ENCODE peak calls at places on chromosomes 16 and 17, in ten cellular contexts. A, M, H, G, J, S, P, Y, D and L are unnamed samples.

GRCh38 chr17:10775058-10775457 is 28.8 kb downstream of the TMEM238L start:
- DNase-seq in A (no peak), M (no peak), H (no peak), G (no peak), J (no peak), S (no peak), P (no peak), Y (no peak), D (peak), L (no peak)

GRCh38 chr17:80068301-80069160 is 32.1 kb downstream of the CCDC40 start:
- DNase-seq in A (peak), M (peak), H (peak), G (no peak), J (no peak), S (no peak), P (no peak), Y (no peak), D (no peak), L (peak)

GRCh38 chr17:42407289-42407836 is 15.7 kb downstream of the CAVIN1 start:
- DNase-seq in A (peak), M (peak), H (peak), G (no peak), J (no peak), S (peak), P (peak), Y (peak), D (peak), L (no peak)

GRCh38 chr16:68901910-68902309 is 58.6 kb downstream of the TANGO6 start:
- DNase-seq in A (peak), M (peak), H (no peak), G (no peak), J (peak), S (no peak), P (peak), Y (no peak), D (no peak), L (no peak)

GRCh38 chr16:78926723-78927200 is 673.8 kb downstream of the MAF start:
- DNase-seq in A (no peak), M (no peak), H (no peak), G (no peak), J (no peak), S (no peak), P (no peak), Y (no peak), D (no peak), L (no peak)

GRCh38 chr16:6274366-6274765 is 1058.3 kb upstream of the RBFOX1 start:
- DNase-seq in A (no peak), M (no peak), H (no peak), G (no peak), J (no peak), S (no peak), P (no peak), Y (no peak), D (no peak), L (no peak)

GRCh38 chr16:85028638-85029412 is 1.2 kb downstream of the KIAA0513 start:
- DNase-seq in A (peak), M (no peak), H (peak), G (no peak), J (no peak), S (no peak), P (no peak), Y (no peak), D (peak), L (no peak)

GRCh38 chr16:11259655-11260595 is 3.9 kb upstream of the SOCS1 start:
- DNase-seq in A (no peak), M (no peak), H (no peak), G (no peak), J (no peak), S (no peak), P (no peak), Y (no peak), D (no peak), L (no peak)

GRCh38 chr17:77420804-77421634 is 280.2 kb downstream of the SEC14L1 start:
- DNase-seq in A (peak), M (peak), H (peak), G (no peak), J (peak), S (no peak), P (peak), Y (no peak), D (peak), L (peak)

GRCh38 chr17:77794846-77795245 is 163.7 kb upstream of the TNRC6C start:
- DNase-seq in A (no peak), M (no peak), H (peak), G (no peak), J (no peak), S (no peak), P (no peak), Y (no peak), D (no peak), L (no peak)

GRCh38 chr16:2528161-2529060 is 2.8 kb downstream of the CEMP1 start:
- DNase-seq in A (no peak), M (no peak), H (no peak), G (no peak), J (no peak), S (no peak), P (no peak), Y (no peak), D (no peak), L (no peak)

GRCh38 chr17:72119963-72120877 is 600 bp upstream of the SOX9 start:
- DNase-seq in A (peak), M (peak), H (peak), G (no peak), J (no peak), S (no peak), P (no peak), Y (no peak), D (peak), L (no peak)

GRCh38 chr17:35185849-35186248 is 8.3 kb downstream of the SLC35G3 start:
- DNase-seq in A (no peak), M (no peak), H (no peak), G (no peak), J (no peak), S (no peak), P (no peak), Y (no peak), D (no peak), L (no peak)

GRCh38 chr17:67289174-67289876 is 44.3 kb upstream of the HELZ start:
- DNase-seq in A (peak), M (peak), H (peak), G (no peak), J (no peak), S (peak), P (no peak), Y (peak), D (peak), L (no peak)

GRCh38 chr16:1048442-1049112 is 24.0 kb upstream of the SSTR5 start:
- DNase-seq in A (peak), M (peak), H (peak), G (no peak), J (no peak), S (no peak), P (peak), Y (peak), D (peak), L (no peak)

GRCh38 chr17:75844530-75845057 is 390 bp upstream of the UNC13D start:
- DNase-seq in A (no peak), M (no peak), H (peak), G (no peak), J (no peak), S (no peak), P (peak), Y (no peak), D (peak), L (no peak)

GRCh38 chr17:16820161-16820877 is 130.3 kb downstream of the CCDC144A start:
- DNase-seq in A (no peak), M (no peak), H (peak), G (no peak), J (no peak), S (no peak), P (no peak), Y (no peak), D (peak), L (no peak)

DNA sequence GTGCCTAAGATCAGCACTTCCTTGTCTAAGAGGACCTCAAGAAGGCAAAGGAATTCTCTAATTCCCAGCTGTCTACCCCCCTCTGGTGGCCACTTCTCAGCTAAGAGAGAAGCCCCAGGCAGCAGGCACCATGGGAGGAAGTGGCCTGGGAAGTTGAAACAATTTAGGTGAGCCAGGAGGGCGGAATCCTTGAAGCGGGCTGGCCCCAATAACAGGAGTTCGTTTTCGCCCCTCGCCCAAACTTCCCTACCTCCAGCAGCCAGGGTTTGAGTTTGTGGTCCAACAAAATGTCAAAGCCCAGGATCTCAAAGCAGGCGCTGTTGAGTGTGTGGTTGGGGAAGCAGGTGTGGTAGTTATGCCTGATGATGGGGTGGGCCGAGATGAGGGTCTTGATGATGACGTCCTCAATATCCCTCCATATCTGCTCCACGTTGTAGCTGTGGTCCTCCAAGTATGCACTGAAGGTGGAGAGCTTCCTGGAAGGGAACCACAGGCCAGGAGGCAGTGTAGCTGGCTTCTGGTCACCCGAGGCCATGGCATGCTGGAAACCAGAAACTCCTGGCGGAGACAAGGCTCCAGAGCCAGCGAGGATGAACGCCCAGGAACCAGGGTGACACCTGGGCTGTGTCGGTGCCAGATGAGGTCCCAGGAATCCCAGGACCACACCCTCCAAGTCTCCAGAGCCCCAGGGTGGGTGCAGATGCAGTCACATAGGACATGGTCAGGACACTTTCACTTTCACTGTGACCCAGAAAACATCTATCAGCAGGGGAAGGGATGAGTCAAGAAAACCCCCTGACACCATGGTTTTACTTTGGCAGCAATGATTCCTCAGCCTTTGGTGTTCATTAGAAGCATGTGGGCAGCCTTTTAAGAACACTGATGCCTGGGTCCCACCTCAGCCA is 25.6 kb downstream of the TTLL6 start:
- DNase-seq in A (peak), M (peak), H (peak), G (peak), J (peak), S (peak), P (peak), Y (peak), D (peak), L (peak)
- TF ChIP-seq CTCF in A (peak), M (peak), H (peak), G (peak), J (peak), S (peak), P (peak), Y (peak), D (peak), L (peak)

DNA sequence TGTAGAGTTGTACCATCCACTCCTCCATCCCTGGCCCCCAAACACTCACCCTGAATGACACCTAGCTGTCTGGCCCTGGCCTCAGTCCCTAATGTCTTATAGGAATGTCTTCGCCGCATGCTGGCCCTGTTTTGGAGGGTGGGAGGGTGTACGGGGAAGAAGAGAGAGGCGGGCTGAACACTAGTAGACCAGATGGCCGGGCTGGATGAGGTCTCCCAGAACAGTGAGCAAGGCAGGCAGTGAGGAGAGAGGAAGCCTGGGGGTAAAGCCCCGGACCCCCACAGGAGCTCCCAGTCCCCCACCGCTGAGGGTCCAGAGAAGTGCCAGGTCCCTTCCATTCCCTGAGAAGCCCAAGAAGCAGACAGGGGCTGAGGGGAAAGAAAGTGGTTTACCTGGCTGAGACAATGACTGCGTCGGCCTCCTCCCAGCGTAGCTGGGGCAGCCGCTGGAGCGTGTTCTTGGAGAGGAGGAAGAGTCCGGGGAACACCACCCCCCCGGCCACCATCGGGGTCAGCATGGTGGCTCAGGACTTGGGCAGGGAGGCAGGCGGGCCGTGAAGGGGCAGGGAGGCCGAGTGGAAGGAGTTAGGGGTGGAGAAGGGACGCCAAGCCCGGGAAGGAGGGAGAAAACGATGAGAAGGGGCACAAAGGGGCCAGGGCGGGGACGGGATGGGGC is 923 bp downstream of the TLCD3B start:
- DNase-seq in A (no peak), M (no peak), H (no peak), G (no peak), J (no peak), S (no peak), P (no peak), Y (no peak), D (no peak), L (no peak)
- H3K4me3 ChIP-seq in A (no peak), M (no peak), H (no peak), G (no peak), J (no peak), S (no peak), P (no peak), Y (no peak), D (no peak), L (no peak)

DNA sequence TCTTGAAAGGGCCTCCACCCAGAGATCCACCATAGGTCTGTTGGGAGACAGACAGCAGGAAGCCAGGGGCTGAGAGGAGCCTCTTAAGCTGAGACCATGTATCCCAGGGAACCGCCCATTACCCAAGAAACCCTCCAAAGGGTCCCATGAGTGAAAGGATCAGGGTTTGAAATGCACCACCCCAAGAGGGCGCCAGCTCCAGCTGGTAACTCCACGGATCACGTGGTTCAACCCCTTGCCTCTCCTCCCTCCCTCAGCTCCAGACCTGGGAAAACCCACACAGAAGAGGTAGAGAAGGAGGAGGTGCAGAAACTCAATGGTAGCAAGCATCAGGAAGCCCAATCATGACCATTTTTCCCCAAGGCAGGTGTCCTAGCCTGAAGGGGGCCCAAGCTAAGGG is 148.7 kb downstream of the AIPL1 start:
- DNase-seq in A (no peak), M (no peak), H (no peak), G (no peak), J (no peak), S (no peak), P (peak), Y (no peak), D (no peak), L (no peak)
- TF ChIP-seq CTCF in A (no peak), M (no peak), H (no peak), G (peak), J (no peak), S (no peak), P (no peak), Y (no peak), D (no peak), L (no peak)

DNA sequence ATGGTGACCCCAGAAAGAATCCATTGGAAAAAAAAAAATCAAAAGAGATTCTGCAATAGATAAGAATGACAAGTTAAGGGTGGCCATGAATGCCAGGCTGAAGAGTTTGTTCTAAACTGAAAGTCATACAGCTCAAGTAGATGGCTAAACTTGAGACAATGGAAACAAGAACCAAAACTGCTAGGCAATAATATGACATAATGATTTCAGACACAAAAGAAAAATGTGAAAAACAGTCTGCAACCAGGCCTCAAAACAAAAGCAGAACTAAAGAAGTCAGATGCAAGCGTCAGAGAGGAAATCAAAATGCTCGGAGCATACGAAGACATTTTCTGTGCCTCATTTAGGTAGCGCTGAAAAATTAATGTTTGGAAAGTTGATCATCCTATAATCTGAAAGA is 54.4 kb upstream of the YPEL2 start:
- DNase-seq in A (no peak), M (no peak), H (no peak), G (no peak), J (no peak), S (no peak), P (no peak), Y (no peak), D (no peak), L (no peak)
- H3K4me3 ChIP-seq in A (no peak), M (no peak), H (no peak), G (no peak), J (no peak), S (no peak), P (no peak), Y (no peak), D (no peak), L (no peak)

GRCh38 chr17:37299257-37299985 is 76.4 kb upstream of the C17orf78 start:
- DNase-seq in A (peak), M (peak), H (no peak), G (no peak), J (no peak), S (no peak), P (no peak), Y (no peak), D (no peak), L (no peak)
- TF ChIP-seq CTCF in A (no peak), M (no peak), H (no peak), G (no peak), J (no peak), S (no peak), P (no peak), Y (no peak), D (no peak), L (no peak)

GRCh38 chr17:47732399-47733046 is 513 bp upstream of the TBX21 start:
- DNase-seq in A (no peak), M (no peak), H (no peak), G (no peak), J (no peak), S (no peak), P (no peak), Y (no peak), D (no peak), L (no peak)

GRCh38 chr17:47733414-47734288 is 615 bp downstream of the TBX21 start:
- DNase-seq in A (no peak), M (no peak), H (no peak), G (no peak), J (no peak), S (no peak), P (no peak), Y (no peak), D (no peak), L (no peak)

GRCh38 chr17:47731396-47731795 is 1.6 kb upstream of the TBX21 start:
- DNase-seq in A (no peak), M (no peak), H (no peak), G (no peak), J (no peak), S (no peak), P (no peak), Y (no peak), D (no peak), L (no peak)

GRCh38 chr17:47735139-47735464 is 2.1 kb downstream of the TBX21 start:
- DNase-seq in A (no peak), M (no peak), H (no peak), G (no peak), J (no peak), S (no peak), P (no peak), Y (no peak), D (no peak), L (no peak)

DNA sequence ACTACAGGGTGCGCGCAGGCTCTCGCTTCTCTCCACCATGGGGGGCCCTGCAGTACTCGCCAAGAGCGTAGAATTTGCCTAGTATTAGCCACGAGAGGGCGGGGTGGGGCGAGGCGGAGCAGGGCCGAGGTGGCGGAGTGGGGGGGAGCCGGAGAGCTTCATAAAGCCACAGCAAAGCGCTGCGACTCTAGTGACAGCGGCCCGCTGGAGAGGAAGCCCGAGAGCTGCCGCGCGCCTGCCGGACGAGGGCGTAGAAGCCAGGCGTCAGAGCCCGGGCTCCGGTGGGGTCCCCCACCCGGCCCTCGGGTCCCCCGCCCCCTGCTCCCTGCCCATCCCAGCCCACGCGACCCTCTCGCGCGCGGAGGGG is at the start of gene TBX21:
- DNase-seq in A (peak), M (peak), H (peak), G (no peak), J (no peak), S (no peak), P (peak), Y (peak), D (peak), L (no peak)
- H3K4me3 ChIP-seq in A (peak), M (no peak), H (peak), G (peak), J (no peak), S (peak), P (peak), Y (peak), D (peak), L (peak)

GRCh38 chr17:74736423-74737298 is at the start of gene RAB37:
- DNase-seq in A (peak), M (peak), H (peak), G (no peak), J (no peak), S (no peak), P (peak), Y (no peak), D (peak), L (no peak)
- TF ChIP-seq CTCF in A (peak), M (peak), H (peak), G (peak), J (peak), S (no peak), P (peak), Y (peak), D (peak), L (no peak)

DNA sequence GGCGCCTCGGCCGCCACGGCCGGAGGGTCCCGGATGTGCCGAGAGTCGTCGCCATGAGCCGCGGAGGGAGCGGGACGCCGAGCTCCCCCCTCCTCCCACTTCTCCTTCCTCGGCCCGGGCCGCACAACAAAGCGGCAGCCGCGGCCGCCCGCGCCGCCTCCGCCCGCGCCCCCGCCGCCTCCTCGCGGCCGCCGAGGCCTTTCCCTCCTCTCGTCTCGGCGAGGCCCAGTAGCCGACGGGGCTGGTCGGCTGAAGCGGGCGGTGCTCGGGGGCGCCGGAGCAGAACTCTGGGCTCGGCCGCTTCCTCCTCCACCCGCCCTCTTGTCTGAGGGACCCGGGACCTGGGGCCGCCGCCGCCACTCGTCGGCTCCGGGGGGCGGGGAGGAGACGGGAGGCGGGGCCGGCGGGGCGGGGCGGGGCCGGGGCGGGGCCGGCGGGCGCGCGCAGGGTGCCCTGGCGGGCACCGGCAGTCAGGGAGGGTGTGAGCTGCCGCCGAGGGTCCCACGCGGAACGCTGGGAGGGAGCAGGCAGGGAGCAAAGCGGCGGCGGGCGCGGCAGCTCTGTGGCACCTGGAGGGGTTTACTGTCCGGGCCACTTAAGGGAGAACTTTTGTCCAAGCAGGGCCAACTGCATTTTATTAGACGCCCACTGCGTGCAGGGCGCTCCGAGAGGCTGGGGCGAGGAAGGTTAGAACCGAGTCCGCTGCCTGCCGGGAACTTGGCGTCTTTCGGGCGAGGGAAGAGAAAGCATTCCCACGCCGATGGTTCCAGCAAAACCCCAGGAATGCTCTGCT is at the start of gene SMURF2:
- DNase-seq in A (peak), M (peak), H (peak), G (no peak), J (no peak), S (peak), P (peak), Y (peak), D (peak), L (no peak)
- H3K4me3 ChIP-seq in A (peak), M (peak), H (peak), G (peak), J (peak), S (peak), P (peak), Y (peak), D (peak), L (peak)